ENCODE peak calls at places on chromosome 15, in four cellular contexts. Y, N, A and B are unnamed samples.

GRCh38 chr15:50009634-50010033 is 109.4 kb downstream of the ATP8B4 start:
- DNase-seq in Y (no peak), A (no peak), N (no peak), B (no peak)

GRCh38 chr15:87752250-87752951 is 504.1 kb downstream of the NTRK3 start:
- DNase-seq in N (no peak), Y (no peak), A (no peak), B (no peak)

GRCh38 chr15:71291247-71291646 is 176.0 kb downstream of the THSD4 start:
- DNase-seq in Y (no peak), A (no peak), N (no peak), B (no peak)

GRCh38 chr15:78006567-78007205 is 70.8 kb downstream of the TBC1D2B start:
- DNase-seq in A (no peak), N (no peak), Y (no peak), B (no peak)

GRCh38 chr15:80174017-80174746 is 21.4 kb downstream of the FAH start:
- DNase-seq in A (no peak), Y (no peak), N (no peak), B (no peak)

GRCh38 chr15:90336705-90337141 is 15.4 kb upstream of the ZNF774 start:
- DNase-seq in Y (no peak), N (no peak), A (no peak), B (no peak)

GRCh38 chr15:87154771-87155170 is 1075.1 kb downstream of the AGBL1 start:
- DNase-seq in Y (no peak), A (no peak), N (no peak), B (no peak)

GRCh38 chr15:52523646-52524045 is 5.0 kb downstream of the MYO5A start:
- DNase-seq in A (no peak), N (no peak), Y (no peak), B (no peak)

GRCh38 chr15:93182806-93183205 is 93.8 kb upstream of the RGMA start:
- DNase-seq in Y (no peak), A (no peak), N (no peak), B (no peak)

GRCh38 chr15:56917652-56918045 is 795 bp upstream of the TCF12 start:
- DNase-seq in Y (no peak), N (no peak), A (no peak), B (no peak)

GRCh38 chr15:66097151-66098018 is 156.2 kb downstream of the MEGF11 start:
- DNase-seq in Y (no peak), A (no peak), N (no peak), B (no peak)

GRCh38 chr15:79432345-79433311 is 492 bp downstream of the MINAR1 start:
- DNase-seq in Y (peak), N (no peak), A (peak), B (no peak)

GRCh38 chr15:33310481-33311311 is at the start of gene RYR3:
- DNase-seq in N (no peak), Y (peak), A (peak), B (no peak)

GRCh38 chr15:98949624-98950023 is 58.0 kb downstream of the PGPEP1L start:
- DNase-seq in A (no peak), N (no peak), Y (no peak), B (no peak)

GRCh38 chr15:41546846-41547786 is 3.1 kb upstream of the RPAP1 start:
- DNase-seq in N (no peak), A (no peak), Y (no peak), B (no peak)